ENCODE peak calls at places on chromosomes 7 and 10, in six cellular contexts. N is WERI-Rb-1; L is activated T-cell treated with anti-CD3 and anti-CD28 coated beads, Interleukin-2, amount 50 U/mL, for 4 hours; K is NCI-H1092 treated with DMSO at 0.1 percent for 48 hours; S is brain microvascular endothelial cell; Q is hypothalamus. U is an unnamed sample.

GRCh38 chr10:112912441-112912911 is 37.6 kb upstream of the TCF7L2 start:
- DNase-seq in N (no peak), K (no peak), S (no peak), Q (no peak), L (no peak), U (no peak)

GRCh38 chr7:139972000-139972399 is 90.8 kb downstream of the PARP12 start:
- DNase-seq in K (peak; percentile 23), N (no peak), L (no peak), S (no peak), Q (no peak), U (no peak)

GRCh38 chr7:104848386-104848990 is 165.5 kb upstream of the KMT2E start:
- DNase-seq in L (peak; percentile 38), S (peak; percentile 31), N (peak; percentile 71), K (peak; percentile 73), Q (peak; percentile 13), U (peak; percentile 69)

GRCh38 chr7:151780626-151781025 is 96.3 kb downstream of the PRKAG2 start:
- DNase-seq in S (no peak), N (peak; percentile 37), L (no peak), K (no peak), Q (no peak), U (no peak)

GRCh38 chr10:46555713-46556514 is 544 bp downstream of the GPRIN2 start:
- DNase-seq in Q (no peak), N (peak; percentile 17), K (no peak), L (no peak), S (no peak), U (peak; percentile 25)

GRCh38 chr10:130412317-130412716 is 276.1 kb downstream of the GLRX3 start:
- DNase-seq in L (no peak), S (no peak), Q (no peak), K (no peak), N (no peak), U (no peak)

GRCh38 chr10:104483582-104483981 is 129.9 kb downstream of the CFAP58 start:
- DNase-seq in S (no peak), L (no peak), N (no peak), Q (no peak), K (no peak), U (no peak)

GRCh38 chr10:11255796-11256444 is 238.2 kb downstream of the CELF2 start:
- DNase-seq in Q (no peak), L (no peak), S (no peak), N (no peak), K (no peak), U (no peak)